ENCODE peak calls at places on chromosomes 3 and 15, in eight cellular contexts. W is Peyer's patch; R is activated naive CD4-positive, alpha-beta T cell treated with Interleukin-2 at 50 U/mL for 16 hours; B is NCI-H2171; P is GM23248; M is T-helper 9 cell; Q is posterior vena cava; D is activated CD4-positive, alpha-beta T cell treated with anti-CD3 and anti-CD28 coated beads, Interleukin-2, amount 50 U/mL, for 48 hours. T is an unnamed sample.

GRCh38 chr3:45477026-45477725 is 88.8 kb downstream of the LARS2 start:
- DNase-seq in W (no peak), R (no peak), B (no peak), P (no peak), M (no peak), Q (no peak), D (no peak), T (no peak)

GRCh38 chr3:5144316-5144994 is 22.4 kb downstream of the ARL8B start:
- DNase-seq in W (no peak), R (no peak), B (no peak), P (no peak), M (no peak), Q (no peak), D (no peak), T (no peak)

GRCh38 chr15:96403071-96403470 is 72.6 kb downstream of the NR2F2 start:
- DNase-seq in W (no peak), R (no peak), B (no peak), P (no peak), M (no peak), Q (no peak), D (no peak), T (no peak)

GRCh38 chr3:58206406-58207011 is 4.3 kb downstream of the DNASE1L3 start:
- DNase-seq in W (no peak), R (no peak), B (no peak), P (peak), M (no peak), Q (peak), D (peak), T (peak)

GRCh38 chr15:29058903-29059539 is 173.2 kb downstream of the APBA2 start:
- DNase-seq in W (no peak), R (no peak), B (no peak), P (no peak), M (no peak), Q (no peak), D (no peak), T (no peak)

GRCh38 chr3:188559856-188560255 is 405.9 kb downstream of the LPP start:
- DNase-seq in W (no peak), R (no peak), B (no peak), P (no peak), M (no peak), Q (no peak), D (no peak), T (no peak)

GRCh38 chr3:136685882-136686281 is 66.3 kb downstream of the STAG1 start:
- DNase-seq in W (no peak), R (no peak), B (no peak), P (no peak), M (no peak), Q (no peak), D (no peak), T (no peak)

GRCh38 chr3:128432301-128432897 is 34.3 kb downstream of the DNAJB8 start:
- DNase-seq in W (no peak), R (no peak), B (no peak), P (no peak), M (no peak), Q (peak), D (no peak), T (no peak)

GRCh38 chr3:171258316-171258715 is 201.9 kb downstream of the TNIK start:
- DNase-seq in W (no peak), R (no peak), B (no peak), P (peak), M (no peak), Q (no peak), D (no peak), T (no peak)

GRCh38 chr3:95511915-95512314 is 1302.5 kb upstream of the EPHA6 start:
- DNase-seq in W (no peak), R (no peak), B (no peak), P (no peak), M (no peak), Q (no peak), D (no peak), T (no peak)

GRCh38 chr3:128226794-128227399 is 73.6 kb downstream of the EEFSEC start:
- DNase-seq in W (no peak), R (peak), B (no peak), P (peak), M (peak), Q (peak), D (peak), T (no peak)